ENCODE peak calls at places on chromosomes 13 and 19, in six cellular contexts. G, L, E, V, K and I are unnamed samples.

GRCh38 chr13:68944272-68944671 is 1163.4 kb upstream of the ATXN8OS start:
- DNase-seq in L (no peak), K (no peak), E (no peak), V (no peak), G (no peak), I (no peak)

GRCh38 chr19:29568036-29568788 is 37.9 kb upstream of the POP4 start:
- DNase-seq in G (no peak), K (no peak), L (no peak), E (no peak), V (no peak), I (no peak)

GRCh38 chr19:11422163-11423068 is 3.3 kb upstream of the RGL3 start:
- DNase-seq in E (no peak), V (peak), G (peak), L (peak), K (peak), I (peak)

GRCh38 chr19:6228523-6229215 is 51.1 kb downstream of the MLLT1 start:
- DNase-seq in G (no peak), E (no peak), V (no peak), L (no peak), K (no peak), I (no peak)

GRCh38 chr13:26425439-26426358 is 131.8 kb upstream of the WASF3 start:
- DNase-seq in L (no peak), V (no peak), E (peak), K (no peak), G (no peak), I (no peak)

GRCh38 chr13:32045963-32046785 is 14.6 kb downstream of the FRY start:
- DNase-seq in K (no peak), V (no peak), L (no peak), G (no peak), E (peak), I (peak)

GRCh38 chr13:48412100-48412556 is 785 bp downstream of the LPAR6 start:
- DNase-seq in E (no peak), L (no peak), K (no peak), V (no peak), G (no peak), I (peak)

GRCh38 chr13:72166102-72166660 is 299.2 kb upstream of the DACH1 start:
- DNase-seq in E (no peak), G (no peak), K (no peak), V (no peak), L (no peak), I (no peak)

GRCh38 chr19:53621885-53622710 is 9.7 kb upstream of the DPRX start:
- DNase-seq in E (peak), G (no peak), V (no peak), L (no peak), K (no peak), I (no peak)

GRCh38 chr13:98606296-98606695 is 29.4 kb upstream of the STK24 start:
- DNase-seq in E (no peak), K (no peak), L (no peak), V (no peak), G (no peak), I (peak)

GRCh38 chr13:73913043-73913740 is 221.0 kb downstream of the KLF12 start:
- DNase-seq in G (no peak), V (no peak), E (no peak), K (no peak), L (no peak), I (no peak)

GRCh38 chr13:97353927-97354326 is 80.0 kb upstream of the RAP2A start:
- DNase-seq in E (no peak), L (no peak), K (no peak), V (no peak), G (no peak), I (no peak)

GRCh38 chr13:51689597-51689996 is 105.3 kb downstream of the WDFY2 start:
- DNase-seq in G (no peak), V (no peak), E (peak), K (no peak), L (no peak), I (no peak)

GRCh38 chr13:109271991-109272454 is 514.4 kb downstream of the IRS2 start:
- DNase-seq in V (no peak), K (no peak), G (no peak), E (no peak), L (no peak), I (no peak)

GRCh38 chr13:21719463-21719862 is 48.6 kb downstream of the FGF9 start:
- DNase-seq in K (no peak), L (no peak), E (no peak), G (no peak), V (no peak), I (no peak)

GRCh38 chr19:45423033-45423588 is 606 bp downstream of the ERCC1 start:
- DNase-seq in L (no peak), V (no peak), E (no peak), K (no peak), G (no peak), I (no peak)

DNA sequence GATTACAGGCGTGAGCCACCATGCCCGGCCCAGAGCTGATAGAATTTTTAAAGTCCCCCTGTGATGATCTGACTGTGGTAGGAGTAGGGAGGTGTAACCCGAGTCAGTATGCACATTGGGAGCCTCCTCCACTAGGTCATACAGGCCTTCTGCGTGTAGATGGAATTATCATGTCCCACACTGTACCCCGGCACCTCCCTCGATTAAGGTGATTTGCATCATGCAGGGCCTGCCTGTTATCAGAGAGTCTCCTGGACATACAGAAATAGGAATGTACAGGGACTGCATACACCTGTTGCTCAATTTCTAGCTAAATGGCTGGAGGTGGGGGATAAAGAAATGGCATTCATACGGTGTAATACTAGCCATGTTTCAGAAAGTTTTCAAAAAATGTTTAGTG is 922 bp upstream of the ERVK3-1 start:
- DNase-seq in K (no peak), E (no peak), G (no peak), V (peak), L (no peak), I (peak)
- TF ChIP-seq CREB1 in K (no peak), E (no peak), G (no peak), V (no peak), L (no peak), I (no peak)

GRCh38 chr13:20197361-20197834 is 4.7 kb upstream of the GJB2 start:
- DNase-seq in E (peak), G (no peak), L (no peak), V (peak), K (no peak), I (peak)
- TF ChIP-seq CREB1 in E (no peak), G (no peak), L (no peak), V (no peak), K (no peak), I (no peak)

GRCh38 chr13:19589312-19589711 is 28.0 kb upstream of the TPTE2 start:
- DNase-seq in V (no peak), K (no peak), L (no peak), G (no peak), E (no peak), I (no peak)
- TF ChIP-seq CREB1 in V (no peak), K (no peak), L (no peak), G (no peak), E (no peak), I (no peak)

GRCh38 chr13:28012896-28013295 is 24.4 kb upstream of the URAD start:
- DNase-seq in V (no peak), L (no peak), G (no peak), K (peak), E (no peak), I (no peak)

GRCh38 chr13:28013482-28013881 is 25.0 kb upstream of the URAD start:
- DNase-seq in G (no peak), L (no peak), E (no peak), V (no peak), K (no peak), I (no peak)

GRCh38 chr13:28012383-28012782 is 23.9 kb upstream of the URAD start:
- DNase-seq in K (no peak), E (no peak), L (no peak), V (no peak), G (no peak), I (no peak)
- TF ChIP-seq CREB1 in K (no peak), E (no peak), L (no peak), V (no peak), G (no peak), I (no peak)

DNA sequence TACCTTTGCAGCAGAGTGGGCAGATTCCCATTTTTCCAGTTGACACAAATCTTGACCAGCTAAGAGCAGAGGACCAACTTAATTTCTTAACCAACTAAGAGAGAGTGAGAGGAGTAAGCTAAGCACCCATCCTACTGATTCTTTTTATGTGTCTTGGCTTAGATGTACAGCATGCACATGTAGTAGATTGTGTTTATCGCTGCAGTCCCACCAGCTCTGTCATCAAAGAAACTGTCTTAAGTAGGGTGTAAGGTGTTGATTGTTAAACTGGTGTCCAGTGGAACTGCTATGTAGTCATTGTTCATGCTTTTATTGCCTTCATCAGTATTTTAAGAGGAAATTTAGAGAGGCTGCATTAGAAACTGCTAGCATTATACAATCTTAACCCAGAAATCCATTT is 9.0 kb upstream of the UFM1 start:
- DNase-seq in L (no peak), K (no peak), G (no peak), V (peak), E (no peak), I (no peak)
- TF ChIP-seq CREB1 in L (no peak), K (no peak), G (no peak), V (no peak), E (no peak), I (no peak)

GRCh38 chr13:44768775-44769578 is 192.8 kb upstream of the TSC22D1 start:
- DNase-seq in G (no peak), K (peak), V (no peak), E (no peak), L (no peak), I (no peak)
- TF ChIP-seq CREB1 in G (no peak), K (peak), V (no peak), E (peak), L (no peak), I (no peak)

DNA sequence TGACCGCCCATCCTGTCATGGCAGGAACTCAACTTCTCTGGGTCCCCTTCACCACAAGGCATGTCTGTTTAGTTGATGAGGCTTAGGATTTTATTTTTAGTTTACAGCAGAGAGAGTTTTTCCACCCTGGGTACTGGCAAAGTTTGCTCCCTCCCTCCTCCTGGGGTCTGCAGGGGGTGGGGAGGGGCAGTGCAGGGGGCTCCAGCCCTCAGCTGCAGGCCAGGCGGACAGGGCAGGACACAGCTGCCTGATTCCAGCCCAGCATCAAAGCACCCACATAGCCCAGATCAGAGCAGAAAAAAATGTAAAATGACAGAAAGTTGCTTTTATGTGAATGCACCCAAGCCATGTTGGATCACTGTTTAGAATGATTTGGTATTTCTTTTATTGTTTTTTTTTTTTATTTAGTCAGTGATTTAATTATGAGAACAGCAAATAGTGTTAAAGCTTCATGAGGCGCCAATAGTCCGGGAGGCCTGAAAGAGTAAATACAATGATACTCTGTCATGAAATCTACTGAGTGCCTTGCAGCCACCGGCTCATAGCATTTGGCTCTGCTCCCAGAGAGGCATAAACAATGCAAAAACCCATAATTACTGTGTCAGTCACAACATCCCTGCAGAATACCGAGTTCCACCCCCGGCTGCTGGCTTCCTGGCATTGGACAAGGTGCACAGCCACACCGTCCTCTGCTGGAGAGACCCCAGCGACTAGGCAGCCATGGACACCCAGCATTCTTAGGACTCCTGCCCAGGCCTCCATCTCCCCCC is 923.5 kb downstream of the UQCRFS1 start:
- DNase-seq in G (no peak), L (no peak), E (no peak), V (no peak), K (no peak), I (no peak)
- TF ChIP-seq CREB1 in G (no peak), L (no peak), E (no peak), V (no peak), K (no peak), I (no peak)

GRCh38 chr19:47005164-47005641 is 14.4 kb upstream of the NPAS1 start:
- DNase-seq in V (peak), K (no peak), G (no peak), E (peak), L (no peak), I (peak)
- TF ChIP-seq CREB1 in V (no peak), K (no peak), G (no peak), E (no peak), L (no peak), I (no peak)

DNA sequence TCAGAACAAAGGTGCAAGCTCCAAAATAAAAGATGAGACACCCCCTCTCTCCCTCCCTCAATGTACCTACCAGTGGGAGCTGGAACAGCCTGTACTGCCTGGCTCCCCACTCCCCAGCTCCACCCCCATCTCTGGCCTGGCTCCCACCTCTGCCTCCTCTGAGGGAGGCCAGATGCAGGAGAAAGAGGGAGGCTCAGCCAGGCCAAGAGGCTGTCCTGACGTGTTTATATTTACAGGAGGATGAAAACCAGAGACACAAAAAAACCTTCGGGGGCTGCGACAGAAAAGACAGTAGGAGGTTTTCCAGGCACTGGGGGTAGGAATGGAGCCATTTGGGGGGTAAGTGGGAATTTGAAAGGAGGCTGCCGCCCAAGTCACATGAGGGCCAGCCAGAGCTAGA is 19.7 kb downstream of the ARHGEF18 start:
- DNase-seq in G (no peak), K (no peak), V (no peak), L (no peak), E (no peak), I (no peak)
- TF ChIP-seq CREB1 in G (no peak), K (no peak), V (no peak), L (no peak), E (no peak), I (no peak)